ENCODE peak calls at places on chromosomes 5 and 9, in ten cellular contexts. H is body of pancreas, A is A549, Z is stomach, Y is esophagus muscularis mucosa, Q is heart left ventricle, E is right lobe of liver, R is uterus, L is adrenal gland, C is GM12892. J is an unnamed sample.

GRCh38 chr5:28766565-28767158 is 1728.3 kb upstream of the CDH9 start:
- DNase-seq in Z (no peak), C (no peak), R (no peak), H (no peak), E (no peak), Y (no peak), A (peak), Q (no peak), L (peak), J (no peak)

GRCh38 chr9:116275418-116276295 is 122.1 kb downstream of the PAPPA start:
- DNase-seq in C (no peak), A (no peak), R (no peak), E (no peak), Y (no peak), Q (no peak), H (no peak), L (no peak), Z (no peak), J (no peak)

GRCh38 chr5:56175465-56175864 is 57.7 kb downstream of the ANKRD55 start:
- DNase-seq in C (no peak), R (peak), Y (no peak), A (peak), H (no peak), Z (no peak), L (peak), E (no peak), Q (peak), J (no peak)

GRCh38 chr5:1737790-1738405 is 61.7 kb downstream of the MRPL36 start:
- DNase-seq in E (peak), R (no peak), H (peak), L (peak), Z (peak), A (peak), C (no peak), Q (no peak), Y (no peak), J (no peak)

GRCh38 chr5:137264041-137264440 is 235.1 kb downstream of the SPOCK1 start:
- DNase-seq in C (no peak), L (no peak), Q (no peak), R (no peak), H (no peak), Z (no peak), A (no peak), E (no peak), Y (no peak), J (no peak)

GRCh38 chr5:95725937-95726810 is 5.0 kb upstream of the RHOBTB3 start:
- DNase-seq in Y (no peak), H (no peak), L (no peak), R (no peak), Q (no peak), C (no peak), E (no peak), A (no peak), Z (no peak), J (no peak)

GRCh38 chr5:168951341-168951740 is 349.6 kb downstream of the SLIT3 start:
- DNase-seq in C (no peak), A (peak), Z (no peak), L (no peak), H (no peak), Q (no peak), R (no peak), Y (no peak), E (no peak), J (no peak)

GRCh38 chr9:114614373-114614772 is 3.3 kb downstream of the TMEM268 start:
- DNase-seq in A (no peak), Y (no peak), Q (no peak), R (no peak), E (no peak), L (no peak), C (no peak), Z (no peak), H (no peak), J (no peak)

GRCh38 chr5:25862276-25862675 is 1176.1 kb downstream of the CDH9 start:
- DNase-seq in Q (no peak), E (no peak), A (peak), C (no peak), Y (no peak), Z (no peak), R (no peak), L (no peak), H (no peak), J (no peak)

GRCh38 chr9:96420468-96421219 is 2.5 kb upstream of the ZNF367 start:
- DNase-seq in R (peak), Y (no peak), C (no peak), H (peak), Q (peak), A (peak), Z (no peak), L (peak), E (peak), J (no peak)
- TF ChIP-seq POLR2A in R (no peak), Y (no peak), C (no peak), H (no peak), Q (no peak), A (no peak), Z (no peak), L (no peak), E (no peak), J (no peak)

GRCh38 chr5:100904259-100904822 is 1.3 kb upstream of the ST8SIA4 start:
- DNase-seq in C (no peak), A (peak), L (no peak), H (no peak), Q (peak), E (no peak), R (peak), Z (peak), Y (no peak), J (peak)
- TF ChIP-seq POLR2A in C (peak), A (no peak), L (no peak), H (no peak), Q (no peak), E (no peak), R (no peak), Z (no peak), Y (no peak), J (no peak)

DNA sequence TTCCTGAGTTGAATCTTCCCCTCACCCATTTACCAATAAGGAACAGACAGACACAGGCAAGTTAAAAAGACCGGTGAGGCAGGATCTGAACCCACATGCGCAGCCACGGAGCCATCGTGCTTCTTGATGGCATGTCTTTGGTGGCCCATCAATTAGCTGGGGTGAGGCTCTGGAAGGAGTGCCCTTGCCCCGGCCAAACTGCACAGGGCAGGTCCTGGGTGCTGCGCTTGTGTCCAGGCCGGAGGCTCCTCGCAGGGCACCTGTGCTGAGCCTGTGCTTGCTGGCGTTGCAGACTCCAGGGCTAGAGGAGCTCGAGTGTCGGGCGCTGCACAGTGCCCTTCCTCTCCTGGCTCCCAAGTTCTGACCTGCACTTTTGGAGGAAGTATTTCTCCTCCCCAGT is 66.4 kb downstream of the PSMB7 start:
- DNase-seq in C (no peak), L (no peak), Z (no peak), H (no peak), A (no peak), Y (no peak), R (no peak), E (no peak), Q (no peak), J (peak)
- TF ChIP-seq POLR2A in C (no peak), L (no peak), Z (no peak), H (no peak), A (no peak), Y (no peak), R (no peak), E (no peak), Q (no peak), J (no peak)

GRCh38 chr9:137086531-137087408 is at the start of gene MAN1B1:
- DNase-seq in Y (peak), C (peak), A (peak), L (peak), H (peak), R (peak), Z (peak), E (peak), Q (peak), J (peak)
- TF ChIP-seq POLR2A in Y (peak), C (peak), A (peak), L (peak), H (peak), R (peak), Z (peak), E (peak), Q (peak), J (peak)

DNA sequence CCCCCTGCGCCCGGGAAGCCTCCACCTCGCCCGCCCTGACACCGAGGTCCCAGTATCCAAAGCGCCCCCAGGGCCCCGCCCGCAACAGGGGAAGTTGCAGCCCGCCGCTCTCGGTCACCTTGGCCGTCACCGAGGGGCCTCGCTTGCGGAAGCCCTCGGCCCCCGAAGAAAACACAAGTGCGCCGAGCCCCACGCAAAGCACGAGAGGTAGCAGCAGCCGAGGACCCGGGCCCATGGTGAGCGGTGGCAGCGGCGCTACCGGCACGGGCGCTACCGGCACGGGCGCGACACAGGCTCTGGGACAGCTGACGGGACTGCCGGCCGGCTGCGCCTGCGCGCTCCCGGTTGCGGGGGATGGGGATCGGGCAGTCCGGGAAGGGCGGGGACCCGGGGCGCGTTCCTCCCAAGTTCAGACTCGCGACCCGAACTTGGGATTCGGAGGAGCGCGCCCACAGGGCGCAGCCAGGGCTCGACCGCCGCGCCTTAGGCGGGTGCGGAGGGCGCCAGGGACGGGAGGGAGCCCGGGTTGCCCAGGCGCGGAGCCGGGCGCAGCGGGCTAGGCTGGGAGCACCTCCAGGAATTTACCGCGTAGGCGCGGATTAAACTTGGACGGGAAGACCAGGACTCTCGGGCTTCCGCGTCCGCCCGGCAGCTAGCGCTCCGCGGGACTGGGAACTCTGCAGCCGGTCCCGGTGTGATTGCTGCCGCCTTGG is at the start of gene PPIC:
- DNase-seq in Z (peak), A (peak), Q (peak), Y (peak), L (peak), R (peak), H (peak), C (peak), E (peak), J (peak)
- TF ChIP-seq POLR2A in Z (peak), A (peak), Q (peak), Y (peak), L (peak), R (peak), H (peak), C (no peak), E (peak), J (no peak)

GRCh38 chr5:73182282-73182681 is 9.3 kb downstream of the TMEM174 start:
- DNase-seq in E (no peak), C (no peak), A (no peak), Q (no peak), Z (no peak), H (no peak), Y (no peak), L (no peak), R (no peak), J (no peak)

GRCh38 chr5:73180561-73180960 is 7.6 kb downstream of the TMEM174 start:
- DNase-seq in R (no peak), A (no peak), E (no peak), C (no peak), Q (no peak), Y (no peak), L (no peak), Z (no peak), H (no peak), J (no peak)

GRCh38 chr5:73186976-73187375 is 14.0 kb downstream of the TMEM174 start:
- DNase-seq in C (no peak), Q (no peak), Z (no peak), L (no peak), A (no peak), H (no peak), Y (no peak), R (no peak), E (no peak), J (no peak)

GRCh38 chr5:73183000-73183399 is 10.0 kb downstream of the TMEM174 start:
- DNase-seq in Y (no peak), L (no peak), A (no peak), R (no peak), Z (no peak), C (no peak), Q (no peak), H (no peak), E (no peak), J (no peak)

DNA sequence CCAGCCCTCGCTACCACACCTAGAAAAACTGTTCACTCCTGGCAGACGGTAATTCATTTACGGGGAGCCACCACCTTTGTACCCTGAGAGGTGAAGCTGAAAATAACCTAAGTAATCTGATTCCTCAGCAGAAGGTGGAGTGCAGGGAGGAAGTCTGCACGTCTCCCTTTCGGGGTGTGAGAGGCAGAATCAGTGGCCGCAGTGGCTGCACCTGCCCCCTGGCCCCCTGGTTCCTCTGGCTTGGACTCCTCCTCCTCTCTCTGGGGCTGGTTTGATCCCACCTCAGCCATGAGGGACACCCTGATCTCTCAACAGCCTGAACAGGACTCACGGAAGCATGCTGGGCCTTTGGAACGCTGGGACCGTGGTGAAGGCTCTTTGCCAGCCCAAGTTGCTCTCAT is 10.5 kb downstream of the TMEM174 start:
- DNase-seq in E (no peak), C (no peak), L (no peak), Y (no peak), Q (no peak), Z (no peak), H (no peak), R (no peak), A (no peak), J (no peak)
- TF ChIP-seq POLR2A in E (no peak), C (no peak), L (no peak), Y (no peak), Q (no peak), Z (no peak), H (no peak), R (no peak), A (no peak), J (no peak)

GRCh38 chr5:179827684-179828083 is 7.0 kb downstream of the SQSTM1 start:
- DNase-seq in L (peak), Z (no peak), E (no peak), R (peak), Q (no peak), A (no peak), Y (no peak), H (no peak), C (no peak), J (peak)
- TF ChIP-seq POLR2A in L (no peak), Z (no peak), E (no peak), R (no peak), Q (no peak), A (no peak), Y (no peak), H (no peak), C (peak), J (no peak)

J was measured in spleen.